ENCODE peak calls at places on chromosomes 16 and 17, in five cellular contexts. P is stomach, G is cardiac fibroblast, U is mucosa of descending colon, K is mesothelial cell of epicardium. X is an unnamed sample.

GRCh38 chr16:17420821-17421220 is 49.9 kb downstream of the XYLT1 start:
- DNase-seq in P (no peak), G (peak; percentile 31), U (no peak), K (no peak), X (no peak)

GRCh38 chr16:11354733-11355574 is 9.7 kb downstream of the RMI2 start:
- DNase-seq in P (no peak), G (no peak), U (no peak), K (no peak), X (no peak)

GRCh38 chr17:2893422-2893914 is 97.2 kb downstream of the RAP1GAP2 start:
- DNase-seq in P (peak; percentile 90), G (no peak), U (peak; percentile 82), K (no peak), X (no peak)

GRCh38 chr16:68275611-68276191 is 11.4 kb downstream of the SLC7A6 start:
- DNase-seq in P (no peak), G (no peak), U (no peak), K (no peak), X (no peak)

GRCh38 chr17:14693382-14693781 is 392.5 kb downstream of the HS3ST3B1 start:
- DNase-seq in P (no peak), G (no peak), U (no peak), K (no peak), X (no peak)

GRCh38 chr17:35765086-35765710 is 4.5 kb downstream of the C17orf50 start:
- DNase-seq in P (no peak), G (no peak), U (no peak), K (no peak), X (no peak)

GRCh38 chr17:17845046-17845775 is 8.4 kb upstream of the SREBF1 start:
- DNase-seq in P (no peak), G (no peak), U (no peak), K (no peak), X (no peak)

GRCh38 chr16:77993111-77993571 is 29.2 kb upstream of the CLEC3A start:
- DNase-seq in P (no peak), G (peak; percentile 5), U (no peak), K (no peak), X (no peak)

GRCh38 chr17:33461051-33461450 is 168.0 kb upstream of the ASIC2 start:
- DNase-seq in P (no peak), G (no peak), U (no peak), K (no peak), X (no peak)

GRCh38 chr17:50864747-50865059 is 1.5 kb downstream of the TOB1 start:
- DNase-seq in P (no peak), G (no peak), U (no peak), K (no peak), X (no peak)

GRCh38 chr17:67386965-67387551 is 10.0 kb downstream of the PITPNC1 start:
- DNase-seq in P (peak; percentile 42), G (peak; percentile 72), U (peak; percentile 79), K (no peak), X (no peak)

GRCh38 chr17:81295678-81296381 is 723 bp upstream of the SLC38A10 start:
- DNase-seq in P (peak; percentile 84), G (peak; percentile 46), U (peak; percentile 81), K (no peak), X (no peak)

GRCh38 chr16:31704138-31704537 is 169.5 kb upstream of the ZNF267 start:
- DNase-seq in P (no peak), G (no peak), U (no peak), K (no peak), X (no peak)

GRCh38 chr17:42306385-42306667 is 18.0 kb downstream of the STAT5A start:
- DNase-seq in P (no peak), G (no peak), U (no peak), K (no peak), X (no peak)
- TF ChIP-seq CTCF in P (no peak), G (no peak), U (no peak), K (no peak), X (no peak)

DNA sequence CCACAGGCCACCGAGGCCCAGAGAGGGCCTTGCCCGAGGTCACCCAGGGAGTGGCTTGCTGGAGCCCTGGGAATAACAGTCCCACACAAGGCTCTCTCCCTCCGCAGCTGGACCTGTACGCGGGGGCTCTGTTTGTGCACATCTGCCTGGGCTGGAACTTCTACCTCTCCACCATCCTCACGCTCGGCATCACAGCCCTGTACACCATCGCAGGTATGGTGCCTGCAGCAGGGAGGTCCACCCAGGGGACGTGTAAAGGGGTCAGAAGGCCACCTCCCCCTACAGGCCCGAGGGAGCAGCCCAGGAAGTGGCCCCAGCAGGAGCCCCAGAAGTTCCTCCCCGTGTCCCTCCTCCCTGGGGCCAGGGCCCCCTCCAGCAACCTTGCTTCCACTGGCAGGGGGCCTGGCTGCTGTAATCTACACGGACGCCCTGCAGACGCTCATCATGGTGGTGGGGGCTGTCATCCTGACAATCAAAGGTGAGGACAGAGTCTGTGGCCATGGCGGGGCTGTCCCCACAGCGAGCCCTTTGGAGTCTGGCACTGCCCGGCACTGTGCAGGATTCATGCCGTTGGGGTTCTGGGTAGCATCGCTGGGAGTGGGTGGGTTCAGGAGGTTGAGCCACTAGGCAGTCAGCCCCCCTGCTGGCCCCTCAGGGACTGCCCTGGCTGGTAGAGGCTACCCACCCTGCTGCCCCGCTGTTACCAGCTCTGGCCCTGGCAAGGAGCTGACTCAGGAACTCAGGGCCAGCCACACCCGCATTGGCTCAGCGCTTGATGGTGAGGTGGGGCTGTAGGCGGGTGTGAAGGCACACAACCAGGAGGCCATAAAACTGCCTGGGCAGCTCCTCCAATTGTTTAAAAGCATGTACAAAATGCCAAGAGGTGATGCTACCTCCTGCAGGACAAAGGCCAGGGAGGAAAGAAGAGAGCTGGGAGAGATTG is 17.3 kb downstream of the SLC5A10 start:
- DNase-seq in P (peak; percentile 81), G (no peak), U (peak; percentile 91), K (no peak), X (no peak)
- TF ChIP-seq CTCF in P (no peak), G (no peak), U (no peak), K (no peak), X (no peak)

GRCh38 chr16:81181013-81181720 is 57.3 kb upstream of the BCO1 start:
- DNase-seq in P (peak; percentile 56), G (peak; percentile 98), U (peak; percentile 32), K (peak; percentile 56), X (peak; percentile 77)
- TF ChIP-seq CTCF in P (no peak), G (no peak), U (no peak), K (no peak), X (no peak)

DNA sequence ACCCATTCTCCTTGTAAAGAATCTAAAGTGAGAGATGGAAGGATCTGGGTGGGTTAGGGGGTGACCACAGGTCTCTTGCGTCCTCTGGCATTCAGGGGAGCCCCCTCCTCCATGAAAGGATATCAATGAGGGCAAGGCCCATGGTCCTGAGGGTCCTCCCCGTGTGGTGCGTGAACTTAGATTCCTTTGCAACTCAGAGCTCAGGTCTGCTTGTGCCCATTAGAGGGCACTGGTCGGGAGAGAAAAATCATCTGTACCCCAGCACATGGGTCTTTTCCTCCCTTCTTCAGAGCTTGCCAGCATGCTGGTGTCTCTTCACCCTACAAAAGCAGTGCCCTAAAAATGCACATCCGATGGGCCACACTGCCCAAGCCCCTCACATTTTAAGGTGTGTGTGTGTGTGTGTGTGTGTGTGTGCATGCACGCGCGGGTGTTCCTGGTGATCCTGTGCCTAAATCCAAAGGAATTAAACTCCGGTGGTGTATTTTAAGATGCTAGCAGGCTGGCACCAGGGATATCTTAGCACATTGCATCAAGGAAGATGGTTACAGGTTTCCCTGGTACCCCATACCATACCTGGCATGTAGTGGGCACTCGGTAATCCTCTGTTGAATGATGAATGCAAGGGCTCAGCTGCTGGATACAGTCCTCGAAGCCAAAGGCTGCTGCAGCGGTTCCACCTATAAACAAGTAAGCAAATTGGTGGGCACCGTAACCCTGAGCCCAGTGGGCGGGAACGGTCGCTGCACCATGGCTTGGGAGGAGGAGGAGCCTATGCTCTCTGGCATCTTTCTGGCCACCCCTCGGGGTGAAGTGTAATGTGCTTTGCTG is 4.7 kb downstream of the C1QTNF1 start:
- DNase-seq in P (no peak), G (no peak), U (no peak), K (no peak), X (no peak)
- TF ChIP-seq CTCF in P (no peak), G (peak; percentile 23), U (no peak), K (no peak), X (no peak)

GRCh38 chr16:85631802-85632393 is 18.8 kb downstream of the GSE1 start:
- DNase-seq in P (no peak), G (no peak), U (no peak), K (no peak), X (no peak)
- TF ChIP-seq CTCF in P (no peak), G (no peak), U (no peak), K (no peak), X (no peak)

GRCh38 chr17:45815752-45816151 is 28.9 kb upstream of the SPPL2C start:
- DNase-seq in P (no peak), G (no peak), U (no peak), K (no peak), X (no peak)

GRCh38 chr17:45814622-45815606 is 29.8 kb upstream of the SPPL2C start:
- DNase-seq in P (no peak), G (no peak), U (no peak), K (no peak), X (no peak)

GRCh38 chr17:45812102-45812501 is 28.0 kb downstream of the CRHR1 start:
- DNase-seq in P (no peak), G (peak; percentile 17), U (no peak), K (no peak), X (no peak)

GRCh38 chr17:45809484-45809883 is 25.4 kb downstream of the CRHR1 start:
- DNase-seq in P (no peak), G (no peak), U (no peak), K (no peak), X (no peak)

GRCh38 chr17:45813051-45813731 is 29.1 kb downstream of the CRHR1 start:
- DNase-seq in P (no peak), G (no peak), U (no peak), K (no peak), X (no peak)
- TF ChIP-seq CTCF in P (no peak), G (peak; percentile 13), U (no peak), K (peak; percentile 20), X (no peak)

GRCh38 chr17:9121186-9121820 is 100.0 kb downstream of the NTN1 start:
- DNase-seq in P (no peak), G (no peak), U (no peak), K (no peak), X (no peak)

GRCh38 chr17:9123594-9124553 is 102.6 kb downstream of the NTN1 start:
- DNase-seq in P (no peak), G (no peak), U (no peak), K (no peak), X (no peak)

GRCh38 chr17:9124554-9124935 is 103.2 kb downstream of the NTN1 start:
- DNase-seq in P (no peak), G (no peak), U (no peak), K (no peak), X (no peak)

GRCh38 chr17:9116861-9117568 is 95.7 kb downstream of the NTN1 start:
- DNase-seq in P (no peak), G (no peak), U (no peak), K (no peak), X (no peak)

GRCh38 chr17:9120471-9120870 is 99.2 kb downstream of the NTN1 start:
- DNase-seq in P (no peak), G (no peak), U (no peak), K (no peak), X (no peak)
- TF ChIP-seq CTCF in P (no peak), G (peak; percentile 11), U (no peak), K (no peak), X (no peak)